ENCODE peak calls at places on chromosomes 7 and 10, in seven cellular contexts. H, R, D, S, Y, E and K are unnamed samples.

GRCh38 chr7:107172318-107173032 is 3.7 kb downstream of the HBP1 start:
- DNase-seq in Y (no peak), R (no peak), E (no peak), H (no peak), S (no peak), D (no peak), K (no peak)

GRCh38 chr7:108030536-108030935 is 27.6 kb upstream of the LAMB1 start:
- DNase-seq in E (no peak), Y (peak), S (no peak), R (no peak), D (no peak), H (no peak), K (no peak)

GRCh38 chr7:136134503-136134902 is 157.3 kb upstream of the MTPN start:
- DNase-seq in H (no peak), D (no peak), E (peak), R (no peak), S (no peak), Y (peak), K (no peak)

GRCh38 chr7:26760499-26760898 is 103.9 kb downstream of the SKAP2 start:
- DNase-seq in S (no peak), E (no peak), D (no peak), Y (no peak), H (no peak), R (no peak), K (no peak)

GRCh38 chr7:92925876-92926696 is 89.7 kb upstream of the CDK6 start:
- DNase-seq in Y (peak), S (no peak), D (no peak), E (peak), R (no peak), H (no peak), K (no peak)

GRCh38 chr10:116490028-116490662 is 55.6 kb upstream of the PNLIP start:
- DNase-seq in Y (peak), E (peak), S (no peak), H (peak), D (no peak), R (peak), K (no peak)

GRCh38 chr10:114370199-114370598 is 34.1 kb downstream of the AFAP1L2 start:
- DNase-seq in E (no peak), D (no peak), S (no peak), H (no peak), R (no peak), Y (no peak), K (no peak)

GRCh38 chr7:35504365-35504764 is 190.6 kb downstream of the HERPUD2 start:
- DNase-seq in D (no peak), S (no peak), R (no peak), Y (no peak), E (no peak), H (no peak), K (no peak)

GRCh38 chr10:91596821-91597396 is 36.0 kb downstream of the PPP1R3C start:
- DNase-seq in D (no peak), S (no peak), E (no peak), R (no peak), H (peak), Y (peak), K (no peak)

GRCh38 chr7:90595801-90596683 is at the start of gene CDK14:
- DNase-seq in Y (peak), S (peak), E (peak), D (no peak), R (no peak), H (peak), K (no peak)

GRCh38 chr10:71259815-71260501 is 47.6 kb downstream of the UNC5B start:
- DNase-seq in Y (no peak), E (no peak), H (no peak), S (no peak), R (no peak), D (no peak), K (no peak)

GRCh38 chr10:131451407-131452015 is 140.0 kb upstream of the TCERG1L start:
- DNase-seq in S (no peak), R (no peak), H (no peak), D (no peak), E (no peak), Y (no peak), K (no peak)

GRCh38 chr7:157431173-157431950 is 94.6 kb downstream of the DNAJB6 start:
- DNase-seq in S (no peak), E (no peak), D (no peak), H (peak), R (no peak), Y (no peak), K (no peak)

GRCh38 chr7:98281757-98282652 is 519 bp downstream of the BRI3 start:
- DNase-seq in E (peak), R (no peak), S (peak), Y (no peak), H (peak), D (no peak), K (no peak)

GRCh38 chr7:45624392-45624760 is 50.2 kb downstream of the ADCY1 start:
- DNase-seq in Y (no peak), S (no peak), H (no peak), R (no peak), D (no peak), E (no peak), K (no peak)

GRCh38 chr10:3754727-3755439 is 30.1 kb downstream of the KLF6 start:
- DNase-seq in D (no peak), S (no peak), E (no peak), R (no peak), Y (peak), H (no peak), K (peak)

GRCh38 chr10:22316286-22317120 is at the start of gene COMMD3:
- DNase-seq in D (peak), E (peak), S (peak), Y (peak), H (peak), R (no peak), K (no peak)

GRCh38 chr7:49564379-49564714 is 209.1 kb upstream of the VWC2 start:
- DNase-seq in S (no peak), H (no peak), D (no peak), E (no peak), R (no peak), Y (no peak), K (no peak)

GRCh38 chr10:23610626-23611307 is 171.9 kb downstream of the OTUD1 start:
- DNase-seq in E (no peak), Y (no peak), R (no peak), H (no peak), S (no peak), D (no peak), K (no peak)

GRCh38 chr7:101168412-101169049 is 3.2 kb upstream of the VGF start:
- DNase-seq in E (no peak), H (no peak), D (no peak), Y (no peak), S (no peak), R (no peak), K (no peak)

GRCh38 chr7:29684787-29685650 is 121.3 kb upstream of the WIPF3 start:
- DNase-seq in D (no peak), Y (peak), R (no peak), H (peak), E (peak), S (peak), K (no peak)
- TF ChIP-seq CTCF in D (no peak), Y (no peak), R (peak), H (no peak), E (no peak), S (no peak), K (no peak)

DNA sequence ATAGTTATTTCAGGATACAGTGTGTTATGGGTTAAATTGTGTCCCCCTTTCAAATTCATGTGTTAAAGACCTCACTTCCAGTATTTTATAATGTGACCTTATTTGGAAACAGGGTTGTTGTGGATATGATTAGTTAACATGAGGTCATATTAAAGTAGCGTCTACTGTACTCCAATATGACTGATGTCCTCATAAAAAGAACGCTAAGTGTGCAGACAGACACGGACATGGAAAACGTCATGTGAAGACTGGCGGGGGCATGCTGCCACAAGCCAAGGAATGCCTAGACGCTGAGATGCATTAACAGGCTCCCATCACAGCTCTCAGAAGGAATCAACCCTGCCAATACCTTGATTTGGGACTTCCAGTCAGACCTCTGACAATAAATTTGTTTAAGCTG is 1.5 kb upstream of the WDR37 start:
- DNase-seq in Y (no peak), S (no peak), H (no peak), D (no peak), E (no peak), R (no peak), K (no peak)
- H3K4me3 ChIP-seq in Y (no peak), S (no peak), H (peak), D (no peak), E (peak), R (peak), K (peak)

GRCh38 chr7:127107601-127108007 is 145.1 kb downstream of the GRM8 start:
- DNase-seq in H (peak), E (peak), D (no peak), R (peak), Y (peak), S (peak), K (peak)
- TF ChIP-seq CTCF in H (peak), E (peak), D (peak), R (peak), Y (no peak), S (peak), K (peak)

GRCh38 chr10:132460071-132460470 is 63.1 kb downstream of the PWWP2B start:
- DNase-seq in R (no peak), S (no peak), Y (no peak), D (no peak), H (no peak), E (no peak), K (no peak)
- H3K4me3 ChIP-seq in R (no peak), S (no peak), Y (no peak), D (no peak), H (no peak), E (no peak), K (no peak)

DNA sequence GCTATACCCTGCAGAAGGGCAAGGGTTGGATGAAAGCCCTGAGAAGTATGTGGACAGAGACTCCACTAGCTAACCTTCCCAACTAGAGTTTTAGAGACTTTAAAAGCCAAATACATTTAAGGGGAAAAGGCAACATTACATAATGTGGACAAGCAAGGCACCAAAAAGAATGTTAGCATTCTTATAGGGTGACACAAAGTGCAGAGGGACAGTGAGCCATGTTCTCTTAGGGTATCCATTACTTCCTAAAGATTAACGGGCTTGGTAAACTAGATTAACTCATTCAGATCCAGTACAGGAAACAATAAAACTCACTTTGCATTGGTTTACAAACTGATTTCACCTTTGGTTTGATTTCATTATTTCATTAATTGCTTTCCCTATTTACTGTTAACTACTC is 85.1 kb upstream of the INHBA start:
- DNase-seq in E (no peak), Y (no peak), S (no peak), H (no peak), R (no peak), D (no peak), K (no peak)
- TF ChIP-seq CTCF in E (no peak), Y (no peak), S (no peak), H (no peak), R (no peak), D (no peak), K (no peak)

GRCh38 chr10:35696888-35697287 is 54.8 kb upstream of the FZD8 start:
- DNase-seq in S (no peak), R (no peak), H (no peak), D (no peak), E (no peak), Y (no peak), K (no peak)

GRCh38 chr10:35693800-35694199 is 51.7 kb upstream of the FZD8 start:
- DNase-seq in H (no peak), S (no peak), Y (no peak), R (no peak), D (no peak), E (no peak), K (no peak)

GRCh38 chr10:35690534-35690933 is 48.4 kb upstream of the FZD8 start:
- DNase-seq in H (no peak), D (no peak), Y (no peak), S (no peak), E (no peak), R (no peak), K (no peak)

GRCh38 chr10:35696392-35696791 is 54.3 kb upstream of the FZD8 start:
- DNase-seq in D (no peak), Y (no peak), E (no peak), R (no peak), H (no peak), S (no peak), K (no peak)

DNA sequence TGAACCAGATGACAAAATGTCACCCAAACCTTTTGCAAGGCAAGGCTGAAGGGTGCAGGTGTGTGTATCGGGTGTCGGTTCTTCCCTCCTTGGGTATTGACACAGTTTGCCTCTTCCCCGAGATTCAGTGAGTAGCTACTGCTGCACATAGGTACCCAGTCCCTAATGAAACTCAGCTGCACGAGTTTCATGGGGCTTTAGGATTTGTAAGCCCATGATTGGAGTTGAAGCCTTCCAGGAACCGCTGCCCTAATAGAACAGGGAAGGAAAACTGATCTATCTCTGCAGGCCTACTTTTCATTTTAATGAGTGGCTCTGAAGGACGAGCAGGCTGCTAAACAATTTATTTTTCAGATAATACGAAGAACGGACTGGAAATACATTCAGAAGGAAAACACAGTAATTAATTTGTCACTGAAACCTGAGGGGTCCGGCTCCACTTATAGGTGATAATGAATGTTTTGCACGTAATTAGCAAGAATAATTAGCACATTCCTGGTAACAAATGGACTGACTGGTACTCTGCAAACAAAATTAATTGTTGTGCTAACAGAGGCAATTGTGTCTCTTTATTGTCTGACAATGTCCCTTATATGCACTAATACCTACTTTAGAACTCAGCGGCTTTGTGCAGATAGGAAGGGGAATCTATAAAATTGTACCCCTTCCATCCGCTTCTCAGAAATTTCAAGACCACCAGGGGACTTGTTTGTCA is 49.6 kb upstream of the FZD8 start:
- DNase-seq in D (no peak), E (peak), H (no peak), R (no peak), Y (no peak), S (no peak), K (no peak)
- H3K4me3 ChIP-seq in D (no peak), E (peak), H (no peak), R (no peak), Y (no peak), S (no peak), K (no peak)

GRCh38 chr10:96568402-96568801 is 18.4 kb downstream of the TM9SF3 start:
- DNase-seq in Y (no peak), H (no peak), R (no peak), S (no peak), D (no peak), E (no peak), K (no peak)

GRCh38 chr10:96573036-96573435 is 13.8 kb downstream of the TM9SF3 start:
- DNase-seq in H (no peak), E (no peak), Y (no peak), R (no peak), D (no peak), S (no peak), K (no peak)

GRCh38 chr10:96576277-96576980 is 10.4 kb downstream of the TM9SF3 start:
- DNase-seq in R (no peak), D (no peak), H (peak), Y (no peak), E (no peak), S (no peak), K (no peak)

GRCh38 chr10:96570512-96570911 is 16.3 kb downstream of the TM9SF3 start:
- DNase-seq in H (no peak), R (no peak), Y (no peak), E (no peak), S (no peak), D (no peak), K (no peak)

GRCh38 chr10:96570983-96571964 is 15.5 kb downstream of the TM9SF3 start:
- DNase-seq in S (no peak), D (no peak), E (no peak), H (no peak), Y (no peak), R (no peak), K (no peak)
- TF ChIP-seq CTCF in S (no peak), D (no peak), E (no peak), H (no peak), Y (no peak), R (no peak), K (no peak)

DNA sequence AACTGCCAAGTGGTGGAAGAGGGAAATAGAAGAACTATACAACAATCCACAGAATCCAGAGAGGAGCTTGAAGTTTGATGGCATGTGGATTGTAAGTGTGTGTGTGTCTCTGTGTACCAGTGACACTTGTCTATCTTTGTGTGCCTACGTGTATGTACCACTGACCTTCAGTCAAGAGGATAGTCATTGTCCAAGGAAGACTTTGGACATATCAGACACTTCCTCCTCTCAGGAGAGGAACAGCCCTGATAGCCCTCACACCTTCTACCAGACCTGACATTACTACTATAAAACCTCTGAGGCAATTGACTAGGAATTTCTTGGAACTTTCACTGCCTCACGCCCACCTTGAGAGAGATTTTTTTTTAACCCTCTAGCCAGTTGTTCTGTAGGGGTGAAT is 19.6 kb upstream of the MGAM2 start:
- DNase-seq in D (no peak), R (no peak), S (no peak), Y (no peak), E (no peak), H (no peak), K (no peak)
- H3K4me3 ChIP-seq in D (no peak), R (no peak), S (no peak), Y (no peak), E (no peak), H (no peak), K (no peak)

GRCh38 chr7:151599401-151600227 is 79.9 kb upstream of the RHEB start:
- DNase-seq in S (no peak), R (peak), Y (peak), H (no peak), E (no peak), D (no peak), K (peak)
- TF ChIP-seq CTCF in S (no peak), R (no peak), Y (no peak), H (no peak), E (no peak), D (no peak), K (peak)

GRCh38 chr10:35639651-35640311 is 2.3 kb downstream of the FZD8 start:
- DNase-seq in R (no peak), H (no peak), S (peak), Y (peak), E (peak), D (no peak), K (no peak)
- H3K4me3 ChIP-seq in R (no peak), H (no peak), S (no peak), Y (peak), E (peak), D (peak), K (peak)